ENCODE peak calls at places on chromosomes 12 and 14, in ten cellular contexts. U, J, T, W, Y, C, E, N, F and K are unnamed samples.

GRCh38 chr12:112004041-112004440 is 8.9 kb downstream of the TMEM116 start:
- DNase-seq in N (no peak), Y (no peak), W (no peak), C (no peak), F (no peak), E (no peak), J (no peak), T (no peak), U (no peak), K (no peak)

GRCh38 chr12:26112232-26112631 is 12.6 kb downstream of the BHLHE41 start:
- DNase-seq in J (no peak), U (no peak), T (no peak), N (no peak), C (no peak), F (no peak), W (no peak), E (no peak), Y (no peak), K (no peak)

GRCh38 chr14:93715279-93715927 is 72.9 kb downstream of the PRIMA1 start:
- DNase-seq in N (no peak), W (no peak), C (no peak), F (no peak), E (no peak), T (no peak), J (no peak), Y (peak), U (no peak), K (no peak)

GRCh38 chr14:96182546-96182945 is 22.1 kb upstream of the BDKRB2 start:
- DNase-seq in W (no peak), U (no peak), Y (no peak), E (no peak), F (no peak), N (no peak), C (no peak), J (no peak), T (no peak), K (no peak)

GRCh38 chr12:24596768-24597388 is 352.0 kb downstream of the BCAT1 start:
- DNase-seq in T (peak), Y (no peak), E (no peak), U (no peak), J (no peak), C (no peak), W (no peak), N (no peak), F (peak), K (peak)

GRCh38 chr12:11958216-11959091 is 112.3 kb upstream of the BCL2L14 start:
- DNase-seq in T (peak), W (no peak), Y (no peak), E (no peak), F (peak), U (peak), J (no peak), C (no peak), N (no peak), K (peak)

GRCh38 chr14:44712095-44712822 is 205.2 kb upstream of the FSCB start:
- DNase-seq in Y (no peak), N (no peak), C (no peak), W (no peak), F (no peak), T (no peak), U (no peak), J (no peak), E (no peak), K (no peak)

GRCh38 chr14:30332374-30332773 is 226.6 kb upstream of the G2E3 start:
- DNase-seq in W (no peak), U (no peak), F (no peak), J (no peak), N (no peak), C (no peak), T (no peak), Y (no peak), E (no peak), K (no peak)

GRCh38 chr12:29086325-29087271 is 62.5 kb upstream of the FAR2 start:
- DNase-seq in N (no peak), F (peak), C (no peak), W (no peak), J (no peak), U (no peak), T (no peak), Y (no peak), E (no peak), K (no peak)

GRCh38 chr14:32932302-32932920 is 6.3 kb upstream of the NPAS3 start:
- DNase-seq in W (no peak), C (no peak), T (no peak), E (no peak), U (no peak), N (no peak), J (no peak), Y (no peak), F (no peak), K (no peak)

GRCh38 chr12:121400332-121401139 is 618 bp downstream of the RNF34 start:
- DNase-seq in F (peak), T (peak), N (no peak), W (peak), J (peak), C (peak), U (peak), Y (peak), E (no peak), K (peak)

GRCh38 chr14:102473559-102473958 is 36.0 kb downstream of the ANKRD9 start:
- DNase-seq in F (no peak), N (no peak), E (no peak), C (no peak), J (no peak), U (no peak), Y (no peak), T (no peak), W (no peak), K (no peak)

GRCh38 chr12:123634142-123634561 is 523 bp downstream of the GTF2H3 start:
- DNase-seq in J (no peak), Y (peak), U (no peak), F (no peak), T (no peak), W (no peak), C (no peak), E (no peak), N (peak), K (no peak)

GRCh38 chr14:53613404-53614253 is 343.0 kb downstream of the BMP4 start:
- DNase-seq in N (no peak), T (peak), U (peak), F (peak), E (no peak), J (no peak), Y (peak), C (no peak), W (no peak), K (peak)

GRCh38 chr12:38664661-38665269 is 240.6 kb downstream of the CPNE8 start:
- DNase-seq in T (peak), F (peak), J (peak), W (no peak), Y (peak), C (no peak), U (peak), N (peak), E (no peak), K (peak)

GRCh38 chr14:56875104-56875675 is 64.9 kb upstream of the OTX2 start:
- DNase-seq in W (no peak), F (no peak), N (no peak), J (no peak), Y (no peak), E (no peak), C (no peak), U (no peak), T (no peak), K (no peak)

GRCh38 chr12:104243971-104244370 is 28.4 kb downstream of the TXNRD1 start:
- DNase-seq in C (no peak), T (no peak), W (no peak), N (no peak), E (no peak), U (no peak), Y (no peak), J (no peak), F (no peak), K (no peak)

GRCh38 chr14:22820731-22821130 is 5.5 kb upstream of the SLC7A7 start:
- DNase-seq in Y (no peak), T (peak), N (no peak), W (no peak), F (no peak), C (no peak), J (no peak), U (peak), E (no peak), K (peak)

GRCh38 chr14:50363734-50364113 is 33.0 kb downstream of the CDKL1 start:
- DNase-seq in N (no peak), U (no peak), F (peak), T (no peak), C (no peak), Y (peak), J (no peak), W (no peak), E (no peak), K (peak)

GRCh38 chr12:76881152-76881551 is 2.3 kb upstream of the CSRP2 start:
- DNase-seq in J (no peak), W (no peak), E (no peak), T (no peak), F (no peak), Y (no peak), U (no peak), N (no peak), C (no peak), K (no peak)

GRCh38 chr12:117344716-117345115 is 16.7 kb downstream of the NOS1 start:
- DNase-seq in E (no peak), J (no peak), T (peak), Y (no peak), N (no peak), F (no peak), U (peak), C (no peak), W (no peak), K (no peak)

GRCh38 chr12:57619434-57620244 is 8.4 kb downstream of the ARHGEF25 start:
- DNase-seq in U (no peak), T (no peak), E (no peak), Y (no peak), J (peak), W (no peak), N (peak), F (no peak), C (peak), K (no peak)

GRCh38 chr14:104893435-104894207 is 28.6 kb downstream of the CEP170B start:
- DNase-seq in F (peak), T (no peak), J (peak), Y (peak), W (no peak), N (peak), C (peak), E (no peak), U (no peak), K (no peak)

GRCh38 chr14:100841445-100842403 is 15.8 kb downstream of the MEG3 start:
- DNase-seq in C (no peak), T (no peak), F (no peak), U (no peak), W (no peak), J (no peak), E (no peak), Y (no peak), N (no peak), K (no peak)

GRCh38 chr12:53481957-53482586 is 17.2 kb downstream of the MAP3K12 start:
- DNase-seq in N (no peak), C (no peak), J (peak), E (no peak), W (no peak), Y (no peak), U (no peak), T (no peak), F (peak), K (peak)

GRCh38 chr12:116142936-116143882 is 134.3 kb downstream of the MED13L start:
- DNase-seq in N (no peak), E (no peak), C (no peak), J (no peak), U (peak), Y (no peak), W (no peak), T (peak), F (peak), K (peak)

GRCh38 chr12:129110575-129110974 is 257.3 kb downstream of the GLT1D1 start:
- DNase-seq in W (no peak), F (no peak), T (no peak), Y (no peak), U (no peak), J (no peak), C (no peak), N (no peak), E (no peak), K (no peak)

GRCh38 chr14:70188608-70189540 is at the start of gene SLC8A3:
- DNase-seq in T (peak), W (peak), J (peak), Y (peak), E (no peak), F (peak), C (peak), U (peak), N (peak), K (peak)

GRCh38 chr14:87076146-87076545 is 916.8 kb downstream of the GALC start:
- DNase-seq in N (no peak), J (no peak), W (no peak), Y (no peak), E (no peak), F (no peak), C (no peak), U (no peak), T (no peak), K (no peak)

DNA sequence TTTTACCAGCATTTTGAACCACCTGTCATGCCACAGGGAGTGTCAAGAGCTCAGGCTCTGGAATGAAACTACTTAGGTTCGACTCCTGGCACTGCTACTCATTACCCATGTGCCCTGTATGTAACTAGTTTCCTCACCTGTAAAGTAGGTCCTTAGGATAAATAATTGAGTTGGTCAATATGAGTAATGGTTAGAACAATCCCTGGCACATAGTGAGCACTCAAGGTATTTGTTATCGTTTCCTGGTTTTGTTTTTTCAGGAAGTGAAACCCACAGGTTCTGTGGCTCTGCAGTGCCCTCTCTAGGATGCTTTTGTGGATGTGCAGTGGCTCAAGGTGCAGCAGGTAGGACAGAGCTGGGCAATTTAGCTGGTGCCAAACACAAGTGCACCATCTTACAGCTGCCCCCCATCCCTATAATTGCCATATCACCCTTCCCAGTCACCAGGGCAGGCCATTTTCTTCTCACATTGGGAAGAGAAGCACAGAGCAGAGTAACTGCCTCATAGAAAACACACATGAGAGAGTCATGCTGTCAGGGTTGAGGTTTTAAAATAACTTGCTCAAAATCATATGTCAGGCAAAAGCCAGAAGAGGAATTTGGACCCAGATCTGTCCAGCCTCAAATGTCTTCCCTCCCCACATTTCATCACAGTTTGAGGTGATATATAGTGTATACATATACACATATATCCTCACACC is 297.5 kb downstream of the RPAP3 start:
- DNase-seq in W (no peak), N (peak), C (no peak), J (peak), E (no peak), T (peak), U (peak), Y (no peak), F (peak), K (no peak)
- TF ChIP-seq CTCF in W (no peak), N (no peak), C (no peak), J (no peak), E (peak), T (peak), U (peak), Y (no peak), F (peak), K (peak)

DNA sequence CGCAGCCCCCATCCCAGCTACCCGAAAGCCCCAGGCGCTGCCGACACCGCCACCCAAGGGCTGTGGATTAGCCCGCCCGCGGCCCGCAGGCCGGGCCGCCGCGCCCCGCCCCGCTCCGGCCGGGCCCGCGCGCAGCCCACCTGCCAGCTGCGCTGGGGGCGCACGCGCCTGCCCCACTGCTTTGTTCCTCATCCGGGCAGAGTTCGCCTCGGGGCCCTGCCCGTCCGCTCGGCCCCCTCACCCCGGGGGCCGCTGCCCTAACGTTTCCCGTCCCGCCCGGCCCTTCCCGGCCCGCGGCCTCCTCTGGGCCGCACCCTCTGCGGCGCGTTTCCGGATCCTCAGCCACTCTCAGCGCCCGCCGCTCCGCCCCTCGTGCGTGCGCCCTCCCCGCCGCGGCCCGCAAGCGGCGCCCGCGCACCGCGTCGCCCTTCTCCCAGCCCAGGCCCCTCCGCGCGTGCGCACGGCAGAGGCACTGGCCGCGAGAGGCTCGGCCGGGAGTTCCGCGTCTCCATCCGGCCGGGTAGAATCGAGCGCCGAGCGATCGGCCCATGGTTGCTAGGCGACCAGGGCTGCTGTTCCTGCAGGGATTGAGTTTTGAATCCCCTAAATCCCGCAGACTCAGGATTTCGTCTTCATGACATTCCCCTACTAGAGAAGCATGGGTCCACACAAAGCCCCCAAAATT is at the start of gene PRDM4:
- DNase-seq in N (peak), E (peak), F (peak), C (peak), Y (peak), J (peak), T (peak), U (peak), W (peak), K (peak)
- TF ChIP-seq CTCF in N (peak), E (peak), F (peak), C (peak), Y (no peak), J (no peak), T (no peak), U (peak), W (peak), K (no peak)

GRCh38 chr12:27969901-27970390 is 2.6 kb downstream of the PTHLH start:
- DNase-seq in E (no peak), J (peak), Y (peak), W (peak), U (peak), T (peak), F (peak), C (peak), N (peak), K (peak)
- TF ChIP-seq CTCF in E (no peak), J (no peak), Y (no peak), W (no peak), U (peak), T (peak), F (no peak), C (peak), N (no peak), K (no peak)

DNA sequence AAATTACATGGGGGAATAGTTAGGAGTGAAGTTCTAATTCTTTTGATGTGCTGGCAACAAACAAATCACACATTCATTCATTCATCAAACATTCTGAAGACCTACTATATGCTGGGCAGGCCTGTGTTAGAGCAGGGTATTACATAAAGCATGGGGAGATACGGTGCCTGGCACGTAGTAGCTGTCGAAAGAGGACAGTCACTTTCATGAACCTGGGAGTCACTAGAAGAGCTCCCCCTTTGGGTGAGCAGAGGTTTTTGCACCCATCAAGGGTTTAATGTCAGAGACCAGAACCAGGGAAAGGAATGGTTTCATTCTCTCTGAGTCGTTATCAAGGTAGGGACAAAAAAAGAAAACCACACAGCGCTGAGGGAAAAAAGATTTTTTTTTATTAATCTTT is 10.0 kb downstream of the LHX5 start:
- DNase-seq in W (no peak), F (peak), T (peak), J (no peak), Y (no peak), C (no peak), N (no peak), E (no peak), U (no peak), K (peak)
- TF ChIP-seq CTCF in W (no peak), F (peak), T (peak), J (peak), Y (no peak), C (no peak), N (peak), E (no peak), U (peak), K (peak)